ENCODE peak calls at places on chromosomes 3 and 15, in ten cellular contexts. M is AG09309; T is psoas muscle; I is mammary epithelial cell; O is foreskin fibroblast; A is GM06990; L is CD8-positive, alpha-beta T cell; J is fibroblast of lung; N is PC-3; D is heart right ventricle. H is an unnamed sample.

GRCh38 chr3:156787015-156787414 is 39.1 kb upstream of the LEKR1 start:
- DNase-seq in M (no peak), T (no peak), I (no peak), O (no peak), A (no peak), L (no peak), J (no peak), N (no peak), D (no peak), H (no peak)

GRCh38 chr3:189883113-189883753 is 237.5 kb downstream of the P3H2 start:
- DNase-seq in M (no peak), T (no peak), I (no peak), O (no peak), A (peak; percentile 35), L (no peak), J (no peak), N (peak; percentile 26), D (no peak), H (no peak)

GRCh38 chr3:141578197-141578596 is 91.4 kb downstream of the RASA2 start:
- DNase-seq in M (no peak), T (no peak), I (peak; percentile 38), O (peak; percentile 63), A (no peak), L (no peak), J (peak; percentile 55), N (no peak), D (no peak), H (no peak)

GRCh38 chr3:194736277-194736895 is 50.7 kb downstream of the FAM43A start:
- DNase-seq in M (no peak), T (no peak), I (no peak), O (no peak), A (no peak), L (no peak), J (no peak), N (no peak), D (no peak), H (no peak)

GRCh38 chr3:112856537-112856936 is 9.9 kb upstream of the CD200R1L start:
- DNase-seq in M (no peak), T (no peak), I (no peak), O (no peak), A (no peak), L (peak; percentile 18), J (no peak), N (no peak), D (no peak), H (no peak)

GRCh38 chr3:116188231-116188785 is 257.0 kb downstream of the LSAMP start:
- DNase-seq in M (no peak), T (no peak), I (peak; percentile 23), O (peak; percentile 14), A (no peak), L (no peak), J (peak; percentile 41), N (peak; percentile 13), D (no peak), H (no peak)

GRCh38 chr15:99447497-99448371 is 118.0 kb upstream of the MEF2A start:
- DNase-seq in M (no peak), T (no peak), I (no peak), O (no peak), A (no peak), L (no peak), J (no peak), N (no peak), D (no peak), H (no peak)

GRCh38 chr3:160546727-160547126 is 18.6 kb downstream of the KPNA4 start:
- DNase-seq in M (no peak), T (no peak), I (no peak), O (no peak), A (no peak), L (no peak), J (no peak), N (no peak), D (no peak), H (no peak)

GRCh38 chr15:101207867-101208288 is 44.0 kb downstream of the CHSY1 start:
- DNase-seq in M (peak; percentile 78), T (no peak), I (peak; percentile 68), O (peak; percentile 61), A (no peak), L (no peak), J (peak; percentile 89), N (peak; percentile 13), D (no peak), H (no peak)

GRCh38 chr3:25088284-25088683 is 339.8 kb upstream of the RARB start:
- DNase-seq in M (no peak), T (no peak), I (no peak), O (no peak), A (no peak), L (no peak), J (no peak), N (no peak), D (no peak), H (no peak)

GRCh38 chr3:137714551-137714950 is 49.6 kb upstream of the SOX14 start:
- DNase-seq in M (no peak), T (no peak), I (no peak), O (no peak), A (no peak), L (no peak), J (no peak), N (no peak), D (no peak), H (no peak)

GRCh38 chr15:94370197-94370987 is 139.0 kb downstream of the MCTP2 start:
- DNase-seq in M (no peak), T (no peak), I (no peak), O (no peak), A (no peak), L (no peak), J (peak; percentile 14), N (peak; percentile 2), D (no peak), H (no peak)

GRCh38 chr15:63203451-63204090 is 14.2 kb downstream of the RAB8B start:
- DNase-seq in M (no peak), T (no peak), I (no peak), O (no peak), A (peak; percentile 41), L (peak; percentile 61), J (no peak), N (peak; percentile 18), D (no peak), H (no peak)

GRCh38 chr3:190581041-190581501 is 67.2 kb downstream of the IL1RAP start:
- DNase-seq in M (no peak), T (no peak), I (no peak), O (peak; percentile 21), A (no peak), L (no peak), J (peak; percentile 35), N (no peak), D (no peak), H (no peak)

GRCh38 chr3:43748179-43748578 is 57.4 kb downstream of the ABHD5 start:
- DNase-seq in M (no peak), T (no peak), I (no peak), O (peak; percentile 52), A (no peak), L (no peak), J (peak; percentile 41), N (peak; percentile 52), D (no peak), H (no peak)
- TF ChIP-seq CTCF in M (no peak), T (no peak), I (no peak), O (no peak), A (no peak), L (no peak), J (peak; percentile 10), N (peak; percentile 12), D (no peak), H (no peak)

GRCh38 chr3:150739200-150739863 is 23.6 kb downstream of the SIAH2 start:
- DNase-seq in M (no peak), T (no peak), I (no peak), O (no peak), A (no peak), L (no peak), J (no peak), N (no peak), D (no peak), H (no peak)

GRCh38 chr3:150736903-150737832 is 25.8 kb downstream of the SIAH2 start:
- DNase-seq in M (no peak), T (no peak), I (no peak), O (no peak), A (no peak), L (no peak), J (no peak), N (no peak), D (no peak), H (no peak)

GRCh38 chr3:150738688-150739087 is 24.3 kb downstream of the SIAH2 start:
- DNase-seq in M (no peak), T (no peak), I (no peak), O (no peak), A (no peak), L (no peak), J (no peak), N (peak; percentile 22), D (no peak), H (no peak)

GRCh38 chr3:150736316-150736719 is 26.7 kb downstream of the SIAH2 start:
- DNase-seq in M (no peak), T (no peak), I (peak; percentile 37), O (no peak), A (no peak), L (no peak), J (no peak), N (no peak), D (no peak), H (no peak)

GRCh38 chr3:150737874-150738679 is 24.9 kb downstream of the SIAH2 start:
- DNase-seq in M (no peak), T (no peak), I (peak; percentile 84), O (peak; percentile 21), A (no peak), L (no peak), J (peak; percentile 41), N (peak; percentile 60), D (no peak), H (no peak)
- H3K4me3 ChIP-seq in M (no peak overlapping the region), T (no peak overlapping the region), I (no peak overlapping the region), O (no peak overlapping the region), A (no peak overlapping the region), L (no peak overlapping the region), J (no peak overlapping the region), N (no peak overlapping the region), D (no peak overlapping the region), H (no peak overlapping the region)

DNA sequence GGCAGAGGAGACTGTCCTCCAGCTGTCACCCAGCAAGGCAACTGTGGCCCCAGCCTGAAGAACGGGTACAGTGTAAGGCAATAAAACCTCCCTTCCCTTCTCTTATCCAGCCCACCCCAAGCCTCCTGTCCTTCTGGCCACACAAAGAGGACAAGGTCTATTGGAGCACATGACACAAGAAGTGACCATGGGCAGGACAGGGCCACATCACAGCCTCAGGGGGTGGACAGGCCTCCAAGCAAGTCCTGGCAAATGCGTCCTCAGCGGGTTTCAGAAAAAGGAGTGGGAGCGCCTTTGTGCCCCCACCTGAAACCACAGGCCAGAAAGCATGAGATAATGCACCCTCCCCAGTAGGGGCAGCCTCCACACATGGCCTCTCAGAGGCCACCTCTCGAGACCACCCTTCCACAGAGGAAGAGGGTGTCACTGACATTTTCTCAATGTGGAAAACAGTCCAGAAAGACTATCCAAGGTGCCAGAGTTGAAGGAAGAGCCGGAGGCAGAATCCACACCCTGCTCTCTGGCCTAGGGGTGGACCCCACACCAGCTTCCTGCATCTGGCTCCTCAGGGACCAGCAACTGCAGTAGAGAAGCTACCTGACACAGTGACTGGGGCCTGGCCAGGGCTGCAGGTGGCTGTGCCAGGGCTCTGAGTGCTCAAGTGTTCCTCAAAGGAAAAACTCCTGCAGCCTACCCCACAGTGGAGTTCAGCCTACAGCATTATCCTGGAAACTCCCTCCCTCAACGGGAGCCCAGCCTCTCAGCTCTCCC is 43.9 kb downstream of the CCDC12 start:
- DNase-seq in M (no peak), T (peak; percentile 33), I (no peak), O (no peak), A (no peak), L (no peak), J (no peak), N (no peak), D (no peak), H (no peak)
- TF ChIP-seq CTCF in M (no peak), T (no peak), I (no peak), O (no peak), A (peak; percentile 33), L (no peak), J (no peak), N (no peak), D (no peak), H (peak; percentile 1)

GRCh38 chr3:9934993-9935392 is 1.4 kb downstream of the CRELD1 start:
- DNase-seq in M (no peak), T (no peak), I (no peak), O (no peak), A (no peak), L (no peak), J (no peak), N (peak; percentile 22), D (no peak), H (no peak)
- H3K4me3 ChIP-seq in M (no peak overlapping the region), T (peak overlapping the region; percentile 79), I (no peak overlapping the region), O (no peak overlapping the region), A (peak overlapping the region; percentile 78), L (no peak overlapping the region), J (no peak overlapping the region), N (peak overlapping the region; percentile 72), D (peak overlapping the region; percentile 67), H (no peak overlapping the region)

H was measured in retinal pigment epithelial cell.